ENCODE peak calls at places on chromosomes 11 and 22, in four cellular contexts. C is SK-N-SH, S is tibial artery, P is right lobe of liver. Y is an unnamed sample. For H3K36me3, the result is how much of the 10 kb centered on the place peaks cover.

GRCh38 chr11:71396548-71397123 is 51.6 kb downstream of the DHCR7 start:
- DNase-seq in C (no peak), S (no peak), P (no peak), Y (no peak)

GRCh38 chr11:63944987-63945386 is 6.2 kb downstream of the NAA40 start:
- DNase-seq in C (peak), S (peak), P (peak), Y (no peak)

GRCh38 chr22:37564111-37564711 is 3.9 kb downstream of the CDC42EP1 start:
- DNase-seq in C (no peak), S (no peak), P (no peak), Y (no peak)

GRCh38 chr22:23179381-23180294 is 671 bp upstream of the BCR start:
- DNase-seq in C (no peak), S (peak), P (peak), Y (peak)

GRCh38 chr11:561148-562003 is 606 bp downstream of the RASSF7 start:
- DNase-seq in C (no peak), S (no peak), P (peak), Y (peak)

GRCh38 chr11:63573881-63574855 is 11.0 kb upstream of the PLAAT2 start:
- DNase-seq in C (no peak), S (peak), P (peak), Y (no peak)

GRCh38 chr11:2860636-2861035 is 24.9 kb downstream of the CDKN1C start:
- DNase-seq in C (no peak), S (no peak), P (no peak), Y (no peak)

GRCh38 chr11:66857234-66857926 is 516 bp downstream of the LRFN4 start:
- DNase-seq in C (peak), S (no peak), P (no peak), Y (peak)

GRCh38 chr22:34847072-34847471 is 218.9 kb upstream of the ISX start:
- DNase-seq in C (no peak), S (no peak), P (no peak), Y (no peak)

GRCh38 chr11:119742263-119742861 is 13.4 kb upstream of the NECTIN1 start:
- DNase-seq in C (peak), S (no peak), P (no peak), Y (peak)

GRCh38 chr11:132704796-132705375 is 827.4 kb downstream of the OPCML start:
- DNase-seq in C (no peak), S (no peak), P (peak), Y (no peak)

GRCh38 chr11:115145316-115145715 is 358.9 kb downstream of the CADM1 start:
- DNase-seq in C (peak), S (no peak), P (no peak), Y (no peak)

GRCh38 chr22:42803454-42803853 is 53.6 kb downstream of the ARFGAP3 start:
- DNase-seq in C (peak), S (no peak), P (no peak), Y (no peak)

GRCh38 chr22:33204408-33204807 is 146.2 kb upstream of the SYN3 start:
- DNase-seq in C (no peak), S (no peak), P (no peak), Y (no peak)

GRCh38 chr11:121887564-121887963 is 228.5 kb downstream of the BLID start:
- DNase-seq in C (no peak), S (peak), P (no peak), Y (no peak)

GRCh38 chr11:111502611-111503010 is 9.6 kb downstream of the BTG4 start:
- DNase-seq in C (no peak), S (no peak), P (no peak), Y (no peak)

GRCh38 chr11:12802418-12803085 is 128.3 kb downstream of the TEAD1 start:
- DNase-seq in C (no peak), S (peak), P (peak), Y (no peak)

GRCh38 chr11:114073506-114074381 is 14.2 kb downstream of the ZBTB16 start:
- DNase-seq in C (peak), S (no peak), P (no peak), Y (no peak)

GRCh38 chr11:120186799-120187591 is 23.8 kb upstream of the OAF start:
- DNase-seq in C (peak), S (no peak), P (peak), Y (no peak)

GRCh38 chr11:30210357-30210756 is 20.5 kb upstream of the FSHB start:
- DNase-seq in C (no peak), S (no peak), P (no peak), Y (no peak)

GRCh38 chr11:16897460-16898061 is 116.7 kb downstream of the PLEKHA7 start:
- DNase-seq in C (no peak), S (no peak), P (no peak), Y (peak)

GRCh38 chr11:95100191-95100648 is 10.6 kb downstream of the ENDOD1 start:
- DNase-seq in C (no peak), S (no peak), P (no peak), Y (no peak)

GRCh38 chr11:57751676-57752253 is at the start of gene BTBD18:
- DNase-seq in C (peak), S (no peak), P (no peak), Y (peak)

GRCh38 chr11:20934521-20934920 is 265.1 kb downstream of the NELL1 start:
- DNase-seq in C (no peak), S (no peak), P (no peak), Y (no peak)

GRCh38 chr11:36775157-36775556 is 177.1 kb upstream of the RAG2 start:
- DNase-seq in C (no peak), S (no peak), P (no peak), Y (no peak)

GRCh38 chr11:32602657-32603410 is 19.2 kb downstream of the EIF3M start:
- DNase-seq in C (no peak), S (no peak), P (no peak), Y (no peak)

GRCh38 chr11:43789700-43790443 is 90.8 kb upstream of the ALKBH3 start:
- DNase-seq in C (no peak), S (no peak), P (no peak), Y (no peak)

GRCh38 chr11:133163463-133164419 is 368.6 kb downstream of the OPCML start:
- DNase-seq in C (peak), S (no peak), P (no peak), Y (peak)

GRCh38 chr22:42994917-42995562 is 19.9 kb downstream of the PACSIN2 start:
- DNase-seq in C (no peak), S (peak), P (peak), Y (no peak)

GRCh38 chr11:5818245-5818865 is 9.6 kb downstream of the OR52N2 start:
- DNase-seq in C (no peak), S (no peak), P (no peak), Y (no peak)

GRCh38 chr11:35180311-35181233 is 41.6 kb downstream of the CD44 start:
- DNase-seq in C (no peak), S (no peak), P (no peak), Y (peak)

GRCh38 chr11:74948546-74948897 is 369 bp downstream of the XRRA1 start:
- DNase-seq in C (peak), S (no peak), P (no peak), Y (peak)

GRCh38 chr11:12680246-12680939 is 6.2 kb downstream of the TEAD1 start:
- DNase-seq in C (peak), S (peak), P (no peak), Y (peak)

GRCh38 chr11:85694385-85694980 is 8.5 kb upstream of the CCDC89 start:
- DNase-seq in C (peak), S (no peak), P (no peak), Y (peak)

GRCh38 chr11:91220476-91221202 is 997.8 kb upstream of the CHORDC1 start:
- DNase-seq in C (no peak), S (no peak), P (no peak), Y (no peak)

GRCh38 chr11:43580735-43581369 is 99.7 kb upstream of the HSD17B12 start:
- DNase-seq in C (peak), S (no peak), P (no peak), Y (peak)

GRCh38 chr22:29311468-29312217 is 3.9 kb downstream of the RASL10A start:
- DNase-seq in C (peak), S (no peak), P (no peak), Y (peak)

DNA sequence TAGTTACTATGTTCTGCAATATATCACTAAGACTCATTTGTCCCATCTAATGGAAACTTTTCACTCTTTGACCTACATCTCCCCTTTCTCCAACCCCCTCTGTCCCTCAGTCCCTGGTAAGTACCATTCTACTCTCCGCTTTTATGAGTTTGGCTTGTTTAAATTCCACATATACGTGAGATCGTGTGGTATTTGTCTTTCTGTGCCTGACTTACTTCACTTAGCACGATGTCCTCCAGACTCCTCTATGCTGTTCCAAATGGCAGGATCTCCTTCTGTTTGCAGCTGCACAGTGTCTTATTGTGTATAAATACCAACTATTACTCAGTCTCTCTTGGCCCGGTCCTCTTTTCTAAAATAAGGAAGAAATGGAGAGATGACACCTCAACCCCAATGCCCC is 205.4 kb upstream of the NTM start:
- DNase-seq in C (no peak), S (no peak), P (no peak), Y (no peak)
- H3K4me3 ChIP-seq in C (no peak), S (no peak), P (no peak), Y (no peak)

DNA sequence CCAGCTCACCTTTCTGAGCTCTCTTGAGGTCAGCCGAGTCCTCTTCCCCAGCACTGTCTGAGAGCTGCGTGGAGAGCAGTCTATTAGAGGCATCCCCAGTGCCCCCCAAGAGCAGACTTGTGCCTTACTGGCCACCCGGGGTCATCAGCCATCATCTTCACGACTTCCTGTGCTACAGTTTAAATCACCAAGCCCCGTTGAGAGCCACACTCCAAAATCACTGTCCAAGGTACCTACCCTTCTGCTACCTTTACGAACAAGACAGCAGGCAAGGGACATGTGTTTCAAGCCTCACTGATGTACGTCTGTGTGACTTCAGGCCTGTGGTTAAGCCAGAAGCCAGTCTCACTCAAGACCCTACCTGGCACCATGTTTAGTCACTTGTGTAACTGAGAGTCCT is 35.1 kb downstream of the MORC2 start:
- DNase-seq in C (no peak), S (no peak), P (no peak), Y (no peak)
- H3K36me3 ChIP-seq in C (half or more), S (half or more), P (half or more), Y (half or more)

DNA sequence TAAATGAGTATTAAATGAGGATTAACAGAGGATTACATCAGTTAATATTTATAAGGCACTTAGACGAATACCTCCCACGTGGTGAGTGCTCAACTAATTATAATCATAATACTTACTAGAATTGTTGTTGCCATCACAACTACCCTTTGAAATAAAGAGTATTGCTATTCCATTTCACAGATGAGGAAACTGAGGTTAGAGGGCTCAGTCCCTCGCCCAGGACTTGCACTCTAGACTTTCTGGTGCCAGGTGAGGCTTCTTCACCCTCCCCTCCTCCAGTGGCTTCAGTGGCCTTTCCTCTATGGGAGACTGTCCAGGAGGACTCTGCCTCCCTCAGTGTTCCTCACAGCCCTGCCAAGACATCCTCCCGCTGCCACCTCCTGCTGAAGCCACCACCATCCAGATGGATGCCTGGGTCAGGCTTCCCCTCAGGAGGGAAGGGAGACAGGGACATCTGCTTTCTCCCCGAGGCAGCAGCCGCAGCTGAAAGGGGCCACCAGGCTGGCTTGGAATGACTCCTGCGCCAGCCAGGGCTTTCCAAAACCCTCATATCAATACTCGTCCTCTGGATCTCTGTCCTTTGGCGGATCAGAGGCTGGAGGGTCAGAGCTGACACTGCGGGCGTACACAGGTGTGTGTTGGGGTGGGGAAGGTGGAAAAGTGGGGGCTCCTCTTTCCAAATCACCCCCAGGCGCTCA is 580.1 kb downstream of the BUD13 start:
- DNase-seq in C (peak), S (no peak), P (no peak), Y (peak)
- H3K4me3 ChIP-seq in C (peak), S (peak), P (no peak), Y (peak)

GRCh38 chr11:1761110-1761856 is 2.4 kb downstream of the CTSD start:
- DNase-seq in C (no peak), S (no peak), P (no peak), Y (peak)

GRCh38 chr11:1758611-1759150 is 5.0 kb downstream of the CTSD start:
- DNase-seq in C (no peak), S (no peak), P (no peak), Y (peak)

GRCh38 chr11:1759151-1759850 is 4.4 kb downstream of the CTSD start:
- DNase-seq in C (no peak), S (no peak), P (no peak), Y (peak)

GRCh38 chr11:1760351-1761109 is 3.2 kb downstream of the CTSD start:
- DNase-seq in C (no peak), S (peak), P (peak), Y (peak)

DNA sequence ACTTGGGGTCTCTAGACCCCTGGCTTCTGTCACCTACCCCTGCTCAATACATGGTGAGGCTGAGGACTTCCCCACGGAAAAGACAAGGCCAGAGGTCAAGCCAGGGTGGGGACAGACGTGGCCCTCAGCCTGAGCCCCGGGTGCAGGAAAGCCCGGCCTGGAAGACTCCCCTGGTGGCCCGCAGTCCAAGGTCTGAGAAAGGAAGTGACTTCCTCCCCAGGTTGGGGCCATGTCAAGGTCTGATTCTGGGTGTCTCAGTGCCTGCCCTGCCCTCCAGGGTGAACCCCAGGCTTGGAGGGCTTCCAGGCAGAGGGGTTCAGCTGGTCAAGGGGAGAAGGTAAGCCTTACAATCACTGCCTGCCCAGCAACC is 3.9 kb downstream of the CTSD start:
- DNase-seq in C (no peak), S (no peak), P (no peak), Y (no peak)
- H3K36me3 ChIP-seq in C (under half), S (under half), P (under half), Y (under half)

GRCh38 chr11:99423435-99423983 is 402.8 kb downstream of the CNTN5 start:
- DNase-seq in C (no peak), S (no peak), P (no peak), Y (no peak)

GRCh38 chr11:99425596-99425995 is 404.8 kb downstream of the CNTN5 start:
- DNase-seq in C (no peak), S (no peak), P (no peak), Y (no peak)

GRCh38 chr11:99424313-99425084 is 403.8 kb downstream of the CNTN5 start:
- DNase-seq in C (no peak), S (no peak), P (no peak), Y (no peak)

GRCh38 chr11:99419991-99420390 is 399.2 kb downstream of the CNTN5 start:
- DNase-seq in C (no peak), S (no peak), P (no peak), Y (no peak)

GRCh38 chr11:99422581-99423434 is 402.1 kb downstream of the CNTN5 start:
- DNase-seq in C (no peak), S (no peak), P (no peak), Y (no peak)
- H3K4me3 ChIP-seq in C (no peak), S (no peak), P (no peak), Y (no peak)

DNA sequence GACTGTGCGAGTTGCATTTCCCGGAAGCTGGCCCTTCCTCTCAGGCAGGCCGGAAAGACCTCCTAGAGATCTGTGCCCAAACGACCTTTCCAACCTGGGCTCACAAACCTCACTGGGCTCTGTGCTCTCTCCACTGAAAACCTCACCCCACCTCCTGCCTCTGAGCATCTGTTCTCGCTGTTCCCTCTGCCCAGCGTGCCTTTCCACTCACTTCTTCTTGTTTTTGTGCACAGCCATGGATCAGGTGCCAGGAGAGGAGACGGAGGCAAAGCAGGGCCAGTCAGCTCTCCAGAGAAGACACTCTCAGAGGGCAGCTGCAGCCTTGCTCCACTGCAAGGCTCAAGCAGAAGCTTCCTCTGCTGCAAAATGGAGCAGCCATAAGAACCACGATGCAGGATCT is 10.9 kb upstream of the CPT1A start:
- DNase-seq in C (no peak), S (no peak), P (no peak), Y (no peak)
- H3K36me3 ChIP-seq in C (under half), S (under half), P (under half), Y (under half)

GRCh38 chr11:65389294-65389980 is 3.0 kb downstream of the FRMD8 start:
- DNase-seq in C (no peak), S (no peak), P (no peak), Y (peak)

GRCh38 chr11:65392186-65392829 is 5.9 kb downstream of the FRMD8 start:
- DNase-seq in C (peak), S (no peak), P (peak), Y (no peak)

GRCh38 chr11:65392899-65393298 is 6.5 kb downstream of the FRMD8 start:
- DNase-seq in C (no peak), S (no peak), P (no peak), Y (no peak)

GRCh38 chr11:65390099-65390941 is 3.9 kb downstream of the FRMD8 start:
- DNase-seq in C (no peak), S (no peak), P (peak), Y (peak)

DNA sequence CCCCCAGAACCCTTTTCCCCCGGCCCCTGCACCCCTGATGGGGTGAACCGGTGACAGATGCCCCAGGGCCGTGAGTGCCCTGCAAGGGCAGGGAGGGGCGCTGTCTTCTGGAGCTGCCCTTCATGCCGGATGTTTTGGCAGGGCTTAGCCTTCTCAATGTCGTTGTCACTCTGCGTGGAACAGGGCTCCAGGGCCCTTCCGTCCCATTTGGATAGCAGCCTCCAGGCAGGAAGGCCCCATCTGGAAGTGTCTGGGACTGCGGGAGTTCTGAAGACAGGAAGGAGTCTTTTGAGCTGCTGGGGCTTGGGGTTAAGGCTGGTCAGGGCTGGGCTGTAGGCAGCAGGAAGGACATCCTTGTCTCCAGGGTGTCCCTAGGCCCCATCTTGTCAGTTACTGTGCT is 4.6 kb downstream of the FRMD8 start:
- DNase-seq in C (no peak), S (no peak), P (peak), Y (peak)
- H3K4me3 ChIP-seq in C (no peak), S (no peak), P (no peak), Y (no peak)